ENCODE peak calls at places on chromosomes 5 and 9, in seven cellular contexts. One of them, this sample, is unnamed.
A peak's percentile ranks its signal among the peaks of the same experiment; 100 is the strongest.

GRCh38 chr9:129685933-129686259 is 20.4 kb downstream of the PRRX2 start:
- DNase-seq in RWPE1: no peak
- DNase-seq in stimulated activated CD8-positive, alpha-beta memory T cell treated with anti-CD3 and anti-CD28 coated beads, Interleukin-12 subunit alpha, Interleukin-12 subunit beta, amount 100 ng/mL, for 1 hour: no peak
- DNase-seq in MCF 10A: no peak
- DNase-seq in astrocyte of the spinal cord: no peak
- DNase-seq in amniotic stem cell: no peak
- DNase-seq in neural crest cell: no peak
- DNase-seq in this sample: no peak

GRCh38 chr5:174935854-174936474 is 211.6 kb downstream of the MSX2 start:
- DNase-seq in stimulated activated CD8-positive, alpha-beta memory T cell treated with anti-CD3 and anti-CD28 coated beads, Interleukin-12 subunit alpha, Interleukin-12 subunit beta, amount 100 ng/mL, for 1 hour: peak; percentile 11
- DNase-seq in MCF 10A: peak; percentile 69
- DNase-seq in amniotic stem cell: peak; percentile 12
- DNase-seq in RWPE1: peak; percentile 84
- DNase-seq in neural crest cell: peak; percentile 82
- DNase-seq in astrocyte of the spinal cord: peak; percentile 50
- DNase-seq in this sample: peak; percentile 58

GRCh38 chr9:97848582-97849237 is 4.3 kb upstream of the FOXE1 start:
- DNase-seq in MCF 10A: no peak
- DNase-seq in stimulated activated CD8-positive, alpha-beta memory T cell treated with anti-CD3 and anti-CD28 coated beads, Interleukin-12 subunit alpha, Interleukin-12 subunit beta, amount 100 ng/mL, for 1 hour: no peak
- DNase-seq in amniotic stem cell: no peak
- DNase-seq in RWPE1: no peak
- DNase-seq in neural crest cell: no peak
- DNase-seq in astrocyte of the spinal cord: no peak
- DNase-seq in this sample: no peak

GRCh38 chr5:132267931-132268501 is 10.5 kb downstream of the PDLIM4 start:
- DNase-seq in amniotic stem cell: no peak
- DNase-seq in MCF 10A: no peak
- DNase-seq in stimulated activated CD8-positive, alpha-beta memory T cell treated with anti-CD3 and anti-CD28 coated beads, Interleukin-12 subunit alpha, Interleukin-12 subunit beta, amount 100 ng/mL, for 1 hour: no peak
- DNase-seq in astrocyte of the spinal cord: no peak
- DNase-seq in neural crest cell: peak; percentile 50
- DNase-seq in RWPE1: no peak
- DNase-seq in this sample: peak; percentile 43

GRCh38 chr5:23139338-23140171 is 286.4 kb upstream of the CDH12 start:
- DNase-seq in neural crest cell: no peak
- DNase-seq in amniotic stem cell: no peak
- DNase-seq in astrocyte of the spinal cord: peak; percentile 5
- DNase-seq in RWPE1: peak; percentile 23
- DNase-seq in MCF 10A: peak; percentile 59
- DNase-seq in stimulated activated CD8-positive, alpha-beta memory T cell treated with anti-CD3 and anti-CD28 coated beads, Interleukin-12 subunit alpha, Interleukin-12 subunit beta, amount 100 ng/mL, for 1 hour: no peak
- DNase-seq in this sample: no peak

GRCh38 chr9:134707031-134707680 is 65.6 kb downstream of the COL5A1 start:
- DNase-seq in MCF 10A: no peak
- DNase-seq in RWPE1: peak; percentile 44
- DNase-seq in amniotic stem cell: peak; percentile 60
- DNase-seq in neural crest cell: no peak
- DNase-seq in stimulated activated CD8-positive, alpha-beta memory T cell treated with anti-CD3 and anti-CD28 coated beads, Interleukin-12 subunit alpha, Interleukin-12 subunit beta, amount 100 ng/mL, for 1 hour: no peak
- DNase-seq in astrocyte of the spinal cord: peak; percentile 93
- DNase-seq in this sample: no peak

GRCh38 chr9:112548836-112549235 is 62.2 kb downstream of the KIAA1958 start:
- DNase-seq in stimulated activated CD8-positive, alpha-beta memory T cell treated with anti-CD3 and anti-CD28 coated beads, Interleukin-12 subunit alpha, Interleukin-12 subunit beta, amount 100 ng/mL, for 1 hour: no peak
- DNase-seq in astrocyte of the spinal cord: no peak
- DNase-seq in MCF 10A: no peak
- DNase-seq in RWPE1: no peak
- DNase-seq in amniotic stem cell: no peak
- DNase-seq in neural crest cell: no peak
- DNase-seq in this sample: no peak

GRCh38 chr5:57069115-57069835 is 104.6 kb upstream of the GPBP1 start:
- DNase-seq in RWPE1: no peak
- DNase-seq in stimulated activated CD8-positive, alpha-beta memory T cell treated with anti-CD3 and anti-CD28 coated beads, Interleukin-12 subunit alpha, Interleukin-12 subunit beta, amount 100 ng/mL, for 1 hour: no peak
- DNase-seq in amniotic stem cell: no peak
- DNase-seq in MCF 10A: no peak
- DNase-seq in astrocyte of the spinal cord: no peak
- DNase-seq in neural crest cell: no peak
- DNase-seq in this sample: no peak

GRCh38 chr9:89874351-89875321 is 269.8 kb downstream of the GADD45G start:
- DNase-seq in amniotic stem cell: no peak
- DNase-seq in stimulated activated CD8-positive, alpha-beta memory T cell treated with anti-CD3 and anti-CD28 coated beads, Interleukin-12 subunit alpha, Interleukin-12 subunit beta, amount 100 ng/mL, for 1 hour: no peak
- DNase-seq in RWPE1: no peak
- DNase-seq in astrocyte of the spinal cord: no peak
- DNase-seq in MCF 10A: no peak
- DNase-seq in neural crest cell: no peak
- DNase-seq in this sample: no peak

GRCh38 chr9:128043467-128043868 is 23.7 kb downstream of the NAIF1 start:
- DNase-seq in neural crest cell: no peak
- DNase-seq in astrocyte of the spinal cord: no peak
- DNase-seq in RWPE1: no peak
- DNase-seq in stimulated activated CD8-positive, alpha-beta memory T cell treated with anti-CD3 and anti-CD28 coated beads, Interleukin-12 subunit alpha, Interleukin-12 subunit beta, amount 100 ng/mL, for 1 hour: no peak
- DNase-seq in MCF 10A: no peak
- DNase-seq in amniotic stem cell: no peak
- DNase-seq in this sample: no peak

GRCh38 chr9:136703231-136703870 is 9.0 kb upstream of the DIPK1B start:
- DNase-seq in amniotic stem cell: no peak
- DNase-seq in stimulated activated CD8-positive, alpha-beta memory T cell treated with anti-CD3 and anti-CD28 coated beads, Interleukin-12 subunit alpha, Interleukin-12 subunit beta, amount 100 ng/mL, for 1 hour: no peak
- DNase-seq in neural crest cell: no peak
- DNase-seq in astrocyte of the spinal cord: no peak
- DNase-seq in RWPE1: no peak
- DNase-seq in MCF 10A: no peak
- DNase-seq in this sample: no peak

GRCh38 chr9:136231478-136232297 is 13.9 kb downstream of the QSOX2 start:
- DNase-seq in RWPE1: no peak
- DNase-seq in neural crest cell: no peak
- DNase-seq in MCF 10A: no peak
- DNase-seq in stimulated activated CD8-positive, alpha-beta memory T cell treated with anti-CD3 and anti-CD28 coated beads, Interleukin-12 subunit alpha, Interleukin-12 subunit beta, amount 100 ng/mL, for 1 hour: no peak
- DNase-seq in amniotic stem cell: no peak
- DNase-seq in astrocyte of the spinal cord: no peak
- DNase-seq in this sample: no peak